ENCODE peak calls at places on chromosomes 12 and 14, in ten cellular contexts. One of them, this sample, is unnamed.

GRCh38 chr14:76919431-76919810 is 93.2 kb downstream of the LRRC74A start:
- DNase-seq in progenitor cell of endocrine pancreas: no peak
- DNase-seq in right cardiac atrium: no peak
- DNase-seq in COLO829: no peak
- DNase-seq in endothelial cell of umbilical vein: no peak
- DNase-seq in globus pallidus: peak; percentile 26
- DNase-seq in psoas muscle: no peak
- DNase-seq in dorsolateral prefrontal cortex: no peak
- DNase-seq in lower leg skin: no peak
- DNase-seq in erythroblast: no peak
- DNase-seq in this sample: no peak

GRCh38 chr12:116665666-116666304 is 72.1 kb downstream of the SPRING1 start:
- DNase-seq in psoas muscle: no peak
- DNase-seq in COLO829: no peak
- DNase-seq in lower leg skin: peak; percentile 78
- DNase-seq in erythroblast: no peak
- DNase-seq in dorsolateral prefrontal cortex: no peak
- DNase-seq in endothelial cell of umbilical vein: no peak
- DNase-seq in progenitor cell of endocrine pancreas: no peak
- DNase-seq in right cardiac atrium: no peak
- DNase-seq in globus pallidus: no peak
- DNase-seq in this sample: no peak

GRCh38 chr14:91417983-91418386 is 365 bp upstream of the CCDC88C start:
- DNase-seq in globus pallidus: no peak
- DNase-seq in endothelial cell of umbilical vein: no peak
- DNase-seq in COLO829: no peak
- DNase-seq in psoas muscle: peak; percentile 42
- DNase-seq in progenitor cell of endocrine pancreas: peak; percentile 42
- DNase-seq in erythroblast: peak; percentile 82
- DNase-seq in lower leg skin: peak; percentile 86
- DNase-seq in right cardiac atrium: peak; percentile 46
- DNase-seq in dorsolateral prefrontal cortex: no peak
- DNase-seq in this sample: no peak

GRCh38 chr12:24838531-24838950 is 110.4 kb downstream of the BCAT1 start:
- DNase-seq in progenitor cell of endocrine pancreas: no peak
- DNase-seq in dorsolateral prefrontal cortex: no peak
- DNase-seq in COLO829: peak; percentile 34
- DNase-seq in globus pallidus: no peak
- DNase-seq in erythroblast: peak; percentile 5
- DNase-seq in lower leg skin: no peak
- DNase-seq in right cardiac atrium: no peak
- DNase-seq in endothelial cell of umbilical vein: no peak
- DNase-seq in psoas muscle: peak; percentile 17
- DNase-seq in this sample: no peak

GRCh38 chr12:60760965-60761364 is 1165.1 kb downstream of the SLC16A7 start:
- DNase-seq in lower leg skin: no peak
- DNase-seq in endothelial cell of umbilical vein: no peak
- DNase-seq in dorsolateral prefrontal cortex: no peak
- DNase-seq in right cardiac atrium: no peak
- DNase-seq in psoas muscle: no peak
- DNase-seq in progenitor cell of endocrine pancreas: no peak
- DNase-seq in globus pallidus: no peak
- DNase-seq in erythroblast: no peak
- DNase-seq in COLO829: no peak
- DNase-seq in this sample: no peak

GRCh38 chr12:68304626-68305025 is 27.5 kb downstream of the MDM1 start:
- DNase-seq in erythroblast: no peak
- DNase-seq in psoas muscle: no peak
- DNase-seq in COLO829: no peak
- DNase-seq in right cardiac atrium: no peak
- DNase-seq in lower leg skin: no peak
- DNase-seq in globus pallidus: no peak
- DNase-seq in dorsolateral prefrontal cortex: no peak
- DNase-seq in progenitor cell of endocrine pancreas: no peak
- DNase-seq in endothelial cell of umbilical vein: peak; percentile 72
- DNase-seq in this sample: no peak

GRCh38 chr14:95895720-95896119 is 19.1 kb downstream of the TUNAR start:
- DNase-seq in globus pallidus: no peak
- DNase-seq in lower leg skin: no peak
- DNase-seq in psoas muscle: no peak
- DNase-seq in erythroblast: peak; percentile 11
- DNase-seq in COLO829: peak; percentile 36
- DNase-seq in right cardiac atrium: no peak
- DNase-seq in endothelial cell of umbilical vein: no peak
- DNase-seq in dorsolateral prefrontal cortex: no peak
- DNase-seq in progenitor cell of endocrine pancreas: no peak
- DNase-seq in this sample: no peak

GRCh38 chr14:85454183-85454813 is 75.6 kb upstream of the FLRT2 start:
- DNase-seq in globus pallidus: no peak
- DNase-seq in psoas muscle: no peak
- DNase-seq in progenitor cell of endocrine pancreas: no peak
- DNase-seq in endothelial cell of umbilical vein: no peak
- DNase-seq in dorsolateral prefrontal cortex: no peak
- DNase-seq in right cardiac atrium: no peak
- DNase-seq in lower leg skin: no peak
- DNase-seq in erythroblast: no peak
- DNase-seq in COLO829: no peak
- DNase-seq in this sample: no peak

GRCh38 chr12:96876966-96877365 is 30.1 kb upstream of the NEDD1 start:
- DNase-seq in psoas muscle: no peak
- DNase-seq in endothelial cell of umbilical vein: no peak
- DNase-seq in erythroblast: no peak
- DNase-seq in lower leg skin: no peak
- DNase-seq in COLO829: no peak
- DNase-seq in dorsolateral prefrontal cortex: no peak
- DNase-seq in progenitor cell of endocrine pancreas: no peak
- DNase-seq in right cardiac atrium: no peak
- DNase-seq in globus pallidus: no peak
- DNase-seq in this sample: no peak

GRCh38 chr14:101973356-101973755 is 9.0 kb downstream of the DYNC1H1 start:
- DNase-seq in erythroblast: no peak
- DNase-seq in right cardiac atrium: no peak
- DNase-seq in globus pallidus: no peak
- DNase-seq in progenitor cell of endocrine pancreas: no peak
- DNase-seq in dorsolateral prefrontal cortex: no peak
- DNase-seq in COLO829: no peak
- DNase-seq in endothelial cell of umbilical vein: peak; percentile 42
- DNase-seq in lower leg skin: peak; percentile 84
- DNase-seq in psoas muscle: no peak
- DNase-seq in this sample: no peak

GRCh38 chr14:97149775-97150174 is 352.6 kb downstream of the VRK1 start:
- DNase-seq in dorsolateral prefrontal cortex: no peak
- DNase-seq in lower leg skin: no peak
- DNase-seq in right cardiac atrium: no peak
- DNase-seq in globus pallidus: no peak
- DNase-seq in progenitor cell of endocrine pancreas: no peak
- DNase-seq in erythroblast: no peak
- DNase-seq in COLO829: no peak
- DNase-seq in psoas muscle: no peak
- DNase-seq in endothelial cell of umbilical vein: no peak
- DNase-seq in this sample: no peak

GRCh38 chr12:98856897-98857540 is 211.9 kb downstream of the APAF1 start:
- DNase-seq in endothelial cell of umbilical vein: no peak
- DNase-seq in globus pallidus: no peak
- DNase-seq in psoas muscle: no peak
- DNase-seq in progenitor cell of endocrine pancreas: no peak
- DNase-seq in right cardiac atrium: no peak
- DNase-seq in erythroblast: no peak
- DNase-seq in dorsolateral prefrontal cortex: no peak
- DNase-seq in COLO829: no peak
- DNase-seq in lower leg skin: no peak
- DNase-seq in this sample: peak; percentile 25

GRCh38 chr12:121499929-121500793 is 80.7 kb downstream of the KDM2B start:
- DNase-seq in COLO829: peak; percentile 83
- DNase-seq in psoas muscle: peak; percentile 81
- DNase-seq in progenitor cell of endocrine pancreas: peak; percentile 65
- DNase-seq in lower leg skin: peak; percentile 95
- DNase-seq in endothelial cell of umbilical vein: peak; percentile 71
- DNase-seq in dorsolateral prefrontal cortex: peak; percentile 86
- DNase-seq in right cardiac atrium: peak; percentile 80
- DNase-seq in globus pallidus: peak; percentile 71
- DNase-seq in erythroblast: peak; percentile 86
- DNase-seq in this sample: no peak

GRCh38 chr12:16880864-16881285 is 274.9 kb upstream of the LMO3 start:
- DNase-seq in lower leg skin: no peak
- DNase-seq in dorsolateral prefrontal cortex: no peak
- DNase-seq in erythroblast: no peak
- DNase-seq in progenitor cell of endocrine pancreas: peak; percentile 34
- DNase-seq in COLO829: no peak
- DNase-seq in right cardiac atrium: no peak
- DNase-seq in endothelial cell of umbilical vein: no peak
- DNase-seq in globus pallidus: no peak
- DNase-seq in psoas muscle: no peak
- DNase-seq in this sample: no peak

GRCh38 chr14:105051182-105052109 is 13.8 kb downstream of the GPR132 start:
- DNase-seq in progenitor cell of endocrine pancreas: no peak
- DNase-seq in dorsolateral prefrontal cortex: no peak
- DNase-seq in endothelial cell of umbilical vein: no peak
- DNase-seq in erythroblast: no peak
- DNase-seq in lower leg skin: no peak
- DNase-seq in COLO829: no peak
- DNase-seq in right cardiac atrium: no peak
- DNase-seq in globus pallidus: no peak
- DNase-seq in psoas muscle: no peak
- DNase-seq in this sample: no peak

GRCh38 chr12:124370851-124371250 is 76.0 kb downstream of the RFLNA start:
- DNase-seq in COLO829: no peak
- DNase-seq in dorsolateral prefrontal cortex: no peak
- DNase-seq in right cardiac atrium: no peak
- DNase-seq in progenitor cell of endocrine pancreas: no peak
- DNase-seq in erythroblast: no peak
- DNase-seq in psoas muscle: no peak
- DNase-seq in lower leg skin: no peak
- DNase-seq in globus pallidus: no peak
- DNase-seq in endothelial cell of umbilical vein: no peak
- DNase-seq in this sample: no peak

GRCh38 chr12:80400591-80400991 is 43.4 kb upstream of the PTPRQ start:
- DNase-seq in globus pallidus: peak; percentile 6
- DNase-seq in progenitor cell of endocrine pancreas: no peak
- DNase-seq in psoas muscle: no peak
- DNase-seq in endothelial cell of umbilical vein: peak; percentile 26
- DNase-seq in dorsolateral prefrontal cortex: peak; percentile 26
- DNase-seq in erythroblast: no peak
- DNase-seq in right cardiac atrium: peak; percentile 21
- DNase-seq in lower leg skin: peak; percentile 80
- DNase-seq in COLO829: no peak
- DNase-seq in this sample: no peak

GRCh38 chr12:25960176-25960575 is 1.7 kb downstream of the RASSF8 start:
- DNase-seq in erythroblast: no peak
- DNase-seq in dorsolateral prefrontal cortex: peak; percentile 47
- DNase-seq in lower leg skin: no peak
- DNase-seq in psoas muscle: no peak
- DNase-seq in endothelial cell of umbilical vein: peak; percentile 46
- DNase-seq in progenitor cell of endocrine pancreas: no peak
- DNase-seq in right cardiac atrium: peak; percentile 37
- DNase-seq in COLO829: peak; percentile 25
- DNase-seq in globus pallidus: peak; percentile 71
- DNase-seq in this sample: no peak

This sample was measured in epithelial cell of proximal tubule.